ENCODE peak calls at places on chromosomes 12 and 14, in four cellular contexts. M is stimulated activated CD4-positive, alpha-beta T cell treated with anti-CD3 and anti-CD28 coated beads, Interleukin-4, amount 100 ng/mL, for 24 hours; P is lung; J is mammary epithelial cell. A is an unnamed sample.

GRCh38 chr14:77470192-77470870 is 12.4 kb downstream of the AHSA1 start:
- DNase-seq in M (no peak), P (no peak), J (no peak), A (no peak)

GRCh38 chr12:98059659-98060343 is 455.6 kb upstream of the TMPO start:
- DNase-seq in M (no peak), J (no peak), P (no peak), A (no peak)

GRCh38 chr14:65159281-65160062 is 57.2 kb upstream of the MAX start:
- DNase-seq in P (no peak), M (no peak), J (no peak), A (no peak)

GRCh38 chr12:118035194-118036041 is 18.9 kb downstream of the RFC5 start:
- DNase-seq in M (no peak), P (no peak), J (no peak), A (no peak)

GRCh38 chr12:115079760-115080159 is 395.8 kb upstream of the TBX3 start:
- DNase-seq in P (no peak), J (peak; percentile 13), M (no peak), A (no peak)

GRCh38 chr12:96908170-96908675 is 1.2 kb downstream of the NEDD1 start:
- DNase-seq in J (peak; percentile 16), M (peak; percentile 25), P (no peak), A (no peak)

GRCh38 chr14:39175445-39176262 is 600 bp downstream of the PNN start:
- DNase-seq in P (peak; percentile 39), M (peak; percentile 47), J (peak; percentile 32), A (peak; percentile 65)

GRCh38 chr14:85516239-85517112 is 13.5 kb upstream of the FLRT2 start:
- DNase-seq in P (no peak), J (peak; percentile 81), M (no peak), A (no peak)

GRCh38 chr12:30822385-30823139 is 67.8 kb upstream of the CAPRIN2 start:
- DNase-seq in P (peak; percentile 81), M (peak; percentile 12), J (peak; percentile 22), A (peak; percentile 49)

GRCh38 chr12:122942609-122943008 is 23.7 kb downstream of the ABCB9 start:
- DNase-seq in J (no peak), M (no peak), P (no peak), A (no peak)

GRCh38 chr12:93247313-93248057 is 130.2 kb upstream of the NUDT4 start:
- DNase-seq in M (no peak), P (no peak), J (no peak), A (no peak)

GRCh38 chr12:131348226-131349010 is 362.5 kb upstream of the SFSWAP start:
- DNase-seq in J (no peak), M (no peak), P (no peak), A (no peak)

GRCh38 chr12:127774828-127775227 is 492.1 kb upstream of the TMEM132C start:
- DNase-seq in P (no peak), M (no peak), J (no peak), A (no peak)

GRCh38 chr12:2053675-2054070 is 886 bp downstream of the CACNA1C start:
- DNase-seq in M (no peak), P (no peak), J (no peak), A (no peak)

GRCh38 chr12:2268478-2269286 is 215.9 kb downstream of the CACNA1C start:
- DNase-seq in M (no peak), P (no peak), J (peak; percentile 93), A (no peak)

GRCh38 chr14:60640859-60641721 is 8.2 kb downstream of the SIX1 start:
- DNase-seq in J (no peak), P (no peak), M (no peak), A (no peak)

GRCh38 chr14:89617471-89618291 is 200.6 kb upstream of the FOXN3 start:
- DNase-seq in J (no peak), M (peak; percentile 33), P (no peak), A (peak; percentile 68)

GRCh38 chr12:49674318-49674985 is 32.8 kb downstream of the FMNL3 start:
- DNase-seq in J (peak; percentile 33), P (no peak), M (no peak), A (no peak)

GRCh38 chr12:79933580-79934264 is 1.2 kb downstream of the PPP1R12A start:
- DNase-seq in P (no peak), J (peak; percentile 35), M (peak; percentile 5), A (peak; percentile 47)

GRCh38 chr12:114286145-114286544 is 119.8 kb downstream of the TBX5 start:
- DNase-seq in J (no peak), M (no peak), P (no peak), A (no peak)

GRCh38 chr12:56768424-56768823 is 5.3 kb downstream of the HSD17B6 start:
- DNase-seq in M (no peak), P (no peak), J (no peak), A (no peak)

GRCh38 chr12:76183459-76184186 is 99.1 kb upstream of the NAP1L1 start:
- DNase-seq in P (peak; percentile 45), J (peak; percentile 97), M (peak; percentile 72), A (peak; percentile 53)

GRCh38 chr14:103186241-103186835 is 63.1 kb downstream of the TNFAIP2 start:
- DNase-seq in M (no peak), J (no peak), P (no peak), A (no peak)

GRCh38 chr12:15405601-15406000 is 83.3 kb downstream of the PTPRO start:
- DNase-seq in M (no peak), J (no peak), P (no peak), A (no peak)

GRCh38 chr12:30200864-30201263 is 417.1 kb upstream of the TMTC1 start:
- DNase-seq in P (no peak), J (no peak), M (no peak), A (no peak)